ENCODE peak calls at places on chromosomes 16 and 17, in five cellular contexts. One of them, this sample, is unnamed.

GRCh38 chr17:63929860-63930766 is 2.0 kb downstream of the CD79B start:
- DNase-seq in foreskin keratinocyte: peak
- DNase-seq in uterus: peak
- DNase-seq in AG04450: no peak
- DNase-seq in mesenchymal stem cell: no peak
- DNase-seq in this sample: peak

GRCh38 chr16:48121276-48121675 is 34.5 kb downstream of the ABCC12 start:
- DNase-seq in foreskin keratinocyte: no peak
- DNase-seq in uterus: no peak
- DNase-seq in AG04450: no peak
- DNase-seq in mesenchymal stem cell: no peak
- DNase-seq in this sample: no peak

GRCh38 chr16:68362952-68363846 is 52.4 kb downstream of the PRMT7 start:
- DNase-seq in foreskin keratinocyte: no peak
- DNase-seq in mesenchymal stem cell: no peak
- DNase-seq in uterus: no peak
- DNase-seq in AG04450: no peak
- DNase-seq in this sample: peak

GRCh38 chr17:43766413-43767052 is 7.9 kb upstream of the SOST start:
- DNase-seq in mesenchymal stem cell: peak
- DNase-seq in foreskin keratinocyte: no peak
- DNase-seq in uterus: peak
- DNase-seq in AG04450: no peak
- DNase-seq in this sample: peak

GRCh38 chr17:73729101-73729500 is 84.9 kb upstream of the SDK2 start:
- DNase-seq in uterus: no peak
- DNase-seq in foreskin keratinocyte: no peak
- DNase-seq in AG04450: no peak
- DNase-seq in mesenchymal stem cell: no peak
- DNase-seq in this sample: no peak

GRCh38 chr17:3865166-3865565 is 19.1 kb upstream of the NCBP3 start:
- DNase-seq in AG04450: no peak
- DNase-seq in mesenchymal stem cell: no peak
- DNase-seq in uterus: no peak
- DNase-seq in foreskin keratinocyte: no peak
- DNase-seq in this sample: peak

GRCh38 chr16:67594956-67595355 is 32.6 kb downstream of the CTCF start:
- DNase-seq in uterus: peak
- DNase-seq in mesenchymal stem cell: peak
- DNase-seq in AG04450: no peak
- DNase-seq in foreskin keratinocyte: peak
- DNase-seq in this sample: no peak

GRCh38 chr16:82264781-82265180 is 94.8 kb upstream of the MPHOSPH6 start:
- DNase-seq in uterus: no peak
- DNase-seq in AG04450: no peak
- DNase-seq in foreskin keratinocyte: no peak
- DNase-seq in mesenchymal stem cell: no peak
- DNase-seq in this sample: no peak

GRCh38 chr17:57677301-57677700 is 67.8 kb downstream of the CCDC182 start:
- DNase-seq in AG04450: no peak
- DNase-seq in uterus: no peak
- DNase-seq in mesenchymal stem cell: no peak
- DNase-seq in foreskin keratinocyte: no peak
- DNase-seq in this sample: no peak

GRCh38 chr17:13484020-13484419 is 117.7 kb downstream of the HS3ST3A1 start:
- DNase-seq in uterus: no peak
- DNase-seq in AG04450: no peak
- DNase-seq in mesenchymal stem cell: no peak
- DNase-seq in foreskin keratinocyte: no peak
- DNase-seq in this sample: no peak

GRCh38 chr17:68457168-68457538 is at the start of gene WIPI1:
- DNase-seq in foreskin keratinocyte: no peak
- DNase-seq in AG04450: no peak
- DNase-seq in mesenchymal stem cell: no peak
- DNase-seq in uterus: peak
- DNase-seq in this sample: no peak

GRCh38 chr16:19093631-19094541 is 19.9 kb upstream of the ITPRIPL2 start:
- DNase-seq in uterus: no peak
- DNase-seq in AG04450: no peak
- DNase-seq in foreskin keratinocyte: no peak
- DNase-seq in mesenchymal stem cell: no peak
- DNase-seq in this sample: no peak

GRCh38 chr16:50252082-50252611 is 14.2 kb upstream of the ADCY7 start:
- DNase-seq in AG04450: no peak
- DNase-seq in uterus: no peak
- DNase-seq in foreskin keratinocyte: no peak
- DNase-seq in mesenchymal stem cell: no peak
- DNase-seq in this sample: no peak

GRCh38 chr17:73360961-73361761 is 49.4 kb upstream of the CDC42EP4 start:
- DNase-seq in foreskin keratinocyte: no peak
- DNase-seq in mesenchymal stem cell: no peak
- DNase-seq in AG04450: no peak
- DNase-seq in uterus: no peak
- DNase-seq in this sample: no peak

GRCh38 chr17:50196826-50197225 is 4.6 kb downstream of the COL1A1 start:
- DNase-seq in mesenchymal stem cell: peak
- DNase-seq in uterus: no peak
- DNase-seq in foreskin keratinocyte: no peak
- DNase-seq in AG04450: no peak
- DNase-seq in this sample: peak

GRCh38 chr17:4108397-4108796 is 34.4 kb downstream of the ZZEF1 start:
- DNase-seq in foreskin keratinocyte: no peak
- DNase-seq in AG04450: no peak
- DNase-seq in mesenchymal stem cell: no peak
- DNase-seq in uterus: no peak
- DNase-seq in this sample: no peak

GRCh38 chr16:24801761-24802302 is 43.9 kb upstream of the SLC5A11 start:
- DNase-seq in mesenchymal stem cell: no peak
- DNase-seq in foreskin keratinocyte: no peak
- DNase-seq in uterus: no peak
- DNase-seq in AG04450: no peak
- DNase-seq in this sample: no peak

GRCh38 chr17:17084317-17084835 is 42.1 kb downstream of the MPRIP start:
- DNase-seq in AG04450: no peak
- DNase-seq in uterus: no peak
- DNase-seq in foreskin keratinocyte: no peak
- DNase-seq in mesenchymal stem cell: no peak
- DNase-seq in this sample: no peak

GRCh38 chr17:29100296-29100695 is 57.4 kb downstream of the PIPOX start:
- DNase-seq in AG04450: no peak
- DNase-seq in foreskin keratinocyte: no peak
- DNase-seq in uterus: no peak
- DNase-seq in mesenchymal stem cell: no peak
- DNase-seq in this sample: no peak

GRCh38 chr16:79316004-79316458 is 284.5 kb downstream of the MAF start:
- DNase-seq in mesenchymal stem cell: no peak
- DNase-seq in uterus: no peak
- DNase-seq in AG04450: no peak
- DNase-seq in foreskin keratinocyte: no peak
- DNase-seq in this sample: no peak

GRCh38 chr17:56913867-56914640 is at the start of gene TRIM25:
- DNase-seq in AG04450: peak
- DNase-seq in mesenchymal stem cell: peak
- DNase-seq in foreskin keratinocyte: peak
- DNase-seq in uterus: peak
- DNase-seq in this sample: peak

GRCh38 chr16:81190667-81191066 is 47.8 kb upstream of the BCO1 start:
- DNase-seq in uterus: no peak
- DNase-seq in foreskin keratinocyte: no peak
- DNase-seq in mesenchymal stem cell: peak
- DNase-seq in AG04450: peak
- DNase-seq in this sample: peak

GRCh38 chr17:72416054-72416691 is 295.4 kb downstream of the SOX9 start:
- DNase-seq in uterus: no peak
- DNase-seq in foreskin keratinocyte: peak
- DNase-seq in AG04450: no peak
- DNase-seq in mesenchymal stem cell: no peak
- DNase-seq in this sample: peak

GRCh38 chr17:21394265-21394664 is 18.1 kb downstream of the KCNJ12 start:
- DNase-seq in AG04450: no peak
- DNase-seq in foreskin keratinocyte: peak
- DNase-seq in mesenchymal stem cell: no peak
- DNase-seq in uterus: no peak
- DNase-seq in this sample: no peak

GRCh38 chr17:67718325-67718941 is 697 bp downstream of the NOL11 start:
- DNase-seq in mesenchymal stem cell: peak
- DNase-seq in foreskin keratinocyte: peak
- DNase-seq in uterus: no peak
- DNase-seq in AG04450: no peak
- DNase-seq in this sample: peak

GRCh38 chr17:841313-841712 is 59.2 kb downstream of the MRM3 start:
- DNase-seq in uterus: no peak
- DNase-seq in AG04450: no peak
- DNase-seq in mesenchymal stem cell: no peak
- DNase-seq in foreskin keratinocyte: no peak
- DNase-seq in this sample: peak

GRCh38 chr17:47320879-47321502 is 2.8 kb upstream of the EFCAB13 start:
- DNase-seq in mesenchymal stem cell: no peak
- DNase-seq in AG04450: no peak
- DNase-seq in uterus: no peak
- DNase-seq in foreskin keratinocyte: no peak
- DNase-seq in this sample: no peak

GRCh38 chr17:5780476-5780875 is 196.2 kb upstream of the NLRP1 start:
- DNase-seq in mesenchymal stem cell: peak
- DNase-seq in AG04450: no peak
- DNase-seq in uterus: no peak
- DNase-seq in foreskin keratinocyte: no peak
- DNase-seq in this sample: no peak

GRCh38 chr17:46770818-46771600 is 47.5 kb downstream of the WNT3 start:
- DNase-seq in AG04450: no peak
- DNase-seq in foreskin keratinocyte: no peak
- DNase-seq in mesenchymal stem cell: peak
- DNase-seq in uterus: no peak
- DNase-seq in this sample: peak

GRCh38 chr16:70573451-70574121 is 50.0 kb downstream of the SF3B3 start:
- DNase-seq in uterus: peak
- DNase-seq in AG04450: peak
- DNase-seq in foreskin keratinocyte: peak
- DNase-seq in mesenchymal stem cell: peak
- DNase-seq in this sample: peak

GRCh38 chr17:62910277-62910676 is 55.8 kb upstream of the TANC2 start:
- DNase-seq in AG04450: no peak
- DNase-seq in foreskin keratinocyte: no peak
- DNase-seq in uterus: no peak
- DNase-seq in mesenchymal stem cell: no peak
- DNase-seq in this sample: no peak

GRCh38 chr16:24580665-24581064 is 41.3 kb downstream of the RBBP6 start:
- DNase-seq in mesenchymal stem cell: peak
- DNase-seq in uterus: no peak
- DNase-seq in foreskin keratinocyte: no peak
- DNase-seq in AG04450: peak
- DNase-seq in this sample: peak

GRCh38 chr17:10172241-10172741 is 26.1 kb downstream of the GAS7 start:
- DNase-seq in uterus: no peak
- DNase-seq in AG04450: no peak
- DNase-seq in mesenchymal stem cell: peak
- DNase-seq in foreskin keratinocyte: no peak
- DNase-seq in this sample: no peak

GRCh38 chr16:81618661-81619060 is 160.4 kb upstream of the PLCG2 start:
- DNase-seq in uterus: no peak
- DNase-seq in AG04450: no peak
- DNase-seq in mesenchymal stem cell: no peak
- DNase-seq in foreskin keratinocyte: no peak
- DNase-seq in this sample: no peak

DNA sequence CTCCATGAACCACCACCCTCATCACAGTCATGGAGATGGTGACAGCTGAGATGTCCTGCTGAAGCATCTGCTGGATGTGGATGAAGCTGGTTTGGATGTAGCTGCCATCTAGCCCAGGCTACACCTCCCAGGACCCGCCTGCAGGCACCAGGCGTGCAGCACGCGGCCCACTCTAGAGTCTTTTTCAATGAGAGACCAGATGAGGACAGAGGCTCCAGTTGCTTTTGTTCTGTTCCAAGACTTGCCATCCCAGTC is 102.1 kb downstream of the ZNF778 start:
- DNase-seq in foreskin keratinocyte: no peak
- DNase-seq in AG04450: no peak
- DNase-seq in mesenchymal stem cell: no peak
- DNase-seq in uterus: no peak
- DNase-seq in this sample: no peak
- H3K27ac ChIP-seq in foreskin keratinocyte: peak
- H3K27ac ChIP-seq in AG04450: peak
- H3K27ac ChIP-seq in mesenchymal stem cell: peak
- H3K27ac ChIP-seq in uterus: no peak
- H3K27ac ChIP-seq in this sample: peak

GRCh38 chr17:40564883-40565744 is at the start of gene CCR7:
- DNase-seq in mesenchymal stem cell: no peak
- DNase-seq in AG04450: no peak
- DNase-seq in foreskin keratinocyte: no peak
- DNase-seq in uterus: no peak
- DNase-seq in this sample: no peak
- H3K27ac ChIP-seq in mesenchymal stem cell: no peak
- H3K27ac ChIP-seq in AG04450: no peak
- H3K27ac ChIP-seq in foreskin keratinocyte: no peak
- H3K27ac ChIP-seq in uterus: no peak
- H3K27ac ChIP-seq in this sample: no peak

DNA sequence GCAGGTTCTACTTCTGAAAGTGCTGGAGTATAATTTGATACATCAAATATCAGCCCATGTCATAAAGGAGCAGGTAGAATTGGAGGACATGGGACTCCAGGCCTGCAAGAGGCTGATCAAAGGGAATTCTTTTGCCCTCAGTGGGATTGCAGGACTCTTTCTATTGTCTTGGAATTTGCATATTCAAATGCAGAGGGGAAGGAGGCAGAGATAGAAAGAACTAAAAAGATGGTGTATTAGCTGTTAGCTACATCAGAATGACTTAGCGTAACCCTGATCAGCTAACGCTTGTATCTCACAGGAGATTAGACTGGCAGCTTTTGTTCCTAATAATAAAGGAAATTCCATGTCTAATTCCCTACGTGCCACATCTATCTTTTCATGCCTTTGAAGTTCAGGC is 1014.7 kb upstream of the RBFOX1 start:
- DNase-seq in uterus: no peak
- DNase-seq in mesenchymal stem cell: no peak
- DNase-seq in AG04450: no peak
- DNase-seq in foreskin keratinocyte: no peak
- DNase-seq in this sample: peak
- H3K27ac ChIP-seq in uterus: no peak
- H3K27ac ChIP-seq in mesenchymal stem cell: no peak
- H3K27ac ChIP-seq in AG04450: no peak
- H3K27ac ChIP-seq in foreskin keratinocyte: no peak
- H3K27ac ChIP-seq in this sample: no peak

DNA sequence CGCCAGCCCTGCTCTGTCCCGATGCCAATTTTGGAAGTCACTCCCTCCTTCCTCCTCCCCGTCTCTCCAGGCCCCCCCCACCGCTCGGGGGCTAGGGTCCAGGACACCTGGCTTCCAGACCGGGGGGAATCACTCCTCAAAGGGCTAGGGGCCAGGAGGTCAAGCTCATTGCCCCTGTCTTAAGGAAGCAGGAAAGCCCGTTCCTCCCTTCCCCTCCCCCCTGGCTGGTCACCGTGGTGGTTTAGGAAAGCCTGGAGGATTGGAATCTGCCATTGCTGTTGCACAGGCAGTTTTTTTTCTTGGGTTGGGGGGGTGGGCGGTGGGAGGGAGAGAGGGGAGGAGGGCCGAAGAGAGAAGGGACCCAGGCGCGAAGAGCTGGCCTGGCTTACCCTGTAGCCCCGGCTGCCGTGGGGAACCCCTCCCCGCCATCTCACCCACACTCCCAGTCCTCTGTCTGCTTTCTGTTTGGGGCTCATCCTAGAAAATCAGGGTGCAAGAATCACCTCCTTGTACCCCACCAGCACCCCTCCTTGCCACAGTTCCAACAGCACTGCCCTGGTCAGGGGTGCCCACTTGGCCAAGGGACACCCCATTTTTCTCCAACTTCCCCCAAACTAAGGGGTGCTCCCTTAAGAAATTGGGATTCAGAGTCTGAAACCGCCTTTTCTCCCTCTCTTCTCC is 2.9 kb upstream of the BCL6B start:
- DNase-seq in uterus: peak
- DNase-seq in AG04450: no peak
- DNase-seq in mesenchymal stem cell: peak
- DNase-seq in foreskin keratinocyte: no peak
- DNase-seq in this sample: peak
- H3K27ac ChIP-seq in uterus: peak
- H3K27ac ChIP-seq in AG04450: no peak
- H3K27ac ChIP-seq in mesenchymal stem cell: no peak
- H3K27ac ChIP-seq in foreskin keratinocyte: peak
- H3K27ac ChIP-seq in this sample: peak

This sample was measured in osteoblast.